ENCODE peak calls at places on chromosomes 4 and X, in eight cellular contexts. K, C, X, D, H, Q, Y and F are unnamed samples.

GRCh38 chr4:39834269-39834668 is 136.3 kb downstream of the UBE2K start:
- DNase-seq in K (no peak), C (no peak), X (no peak), D (no peak), H (no peak), Q (no peak), Y (no peak), F (no peak)

GRCh38 chrX:37350034-37350365 is 836 bp downstream of the PRRG1 start:
- DNase-seq in K (peak; percentile 20), C (no peak), X (no peak), D (no peak), H (peak; percentile 45), Q (peak; percentile 16), Y (no peak), F (no peak)

GRCh38 chr4:77418333-77418732 is 187.3 kb upstream of the CXCL13 start:
- DNase-seq in K (peak; percentile 12), C (peak; percentile 42), X (no peak), D (no peak), H (no peak), Q (no peak), Y (no peak), F (no peak)

GRCh38 chr4:102299708-102300107 is 45.6 kb downstream of the SLC39A8 start:
- DNase-seq in K (peak; percentile 60), C (peak; percentile 40), X (no peak), D (no peak), H (peak; percentile 31), Q (peak; percentile 62), Y (no peak), F (peak; percentile 40)

GRCh38 chrX:23276475-23276874 is 58.2 kb upstream of the PTCHD1 start:
- DNase-seq in K (no peak), C (no peak), X (no peak), D (no peak), H (no peak), Q (no peak), Y (no peak), F (no peak)

GRCh38 chrX:119690921-119691716 is 1.8 kb downstream of the SEPTIN6 start:
- DNase-seq in K (no peak), C (peak; percentile 54), X (no peak), D (no peak), H (no peak), Q (no peak), Y (no peak), F (no peak)

GRCh38 chrX:153861147-153861546 is 24.8 kb downstream of the L1CAM start:
- DNase-seq in K (no peak), C (no peak), X (no peak), D (peak; percentile 37), H (no peak), Q (no peak), Y (no peak), F (no peak)

GRCh38 chr4:139768913-139769312 is 103.3 kb downstream of the MGST2 start:
- DNase-seq in K (no peak), C (peak; percentile 4), X (no peak), D (no peak), H (no peak), Q (no peak), Y (no peak), F (no peak)

GRCh38 chr4:121057466-121057911 is 14.8 kb downstream of the NDNF start:
- DNase-seq in K (no peak), C (no peak), X (no peak), D (no peak), H (peak; percentile 40), Q (no peak), Y (no peak), F (no peak)

GRCh38 chr4:185738038-185738552 is 73.9 kb downstream of the SORBS2 start:
- DNase-seq in K (peak; percentile 79), C (no peak), X (no peak), D (no peak), H (no peak), Q (no peak), Y (no peak), F (peak; percentile 6)

GRCh38 chr4:89482248-89482647 is 174.6 kb upstream of the GPRIN3 start:
- DNase-seq in K (peak; percentile 59), C (no peak), X (no peak), D (no peak), H (no peak), Q (peak; percentile 54), Y (no peak), F (peak; percentile 46)